ENCODE peak calls at places on chromosomes 7 and 10, in six cellular contexts. M, T, C, I, J and F are unnamed samples.

GRCh38 chr10:4353964-4354363 is 472.0 kb upstream of the AKR1E2 start:
- DNase-seq in I (peak; percentile 85), C (no peak), M (no peak), J (no peak), T (peak; percentile 94), F (no peak)

GRCh38 chr10:329361-330099 is 194.3 kb downstream of the ZMYND11 start:
- DNase-seq in J (no peak), T (peak; percentile 93), C (peak; percentile 64), M (no peak), I (peak; percentile 90), F (peak; percentile 91)

GRCh38 chr7:158541330-158542010 is 46.2 kb downstream of the PTPRN2 start:
- DNase-seq in T (no peak), C (no peak), M (no peak), J (no peak), I (no peak), F (peak; percentile 87)

GRCh38 chr10:64261092-64261491 is 739.9 kb downstream of the REEP3 start:
- DNase-seq in C (no peak), J (no peak), T (no peak), M (no peak), I (no peak), F (no peak)

GRCh38 chr7:1973321-1974251 is 259.2 kb downstream of the MAD1L1 start:
- DNase-seq in J (no peak), M (no peak), C (no peak), T (no peak), I (no peak), F (no peak)

GRCh38 chr7:107622429-107622828 is 38.2 kb upstream of the SLC26A4 start:
- DNase-seq in C (no peak), J (no peak), I (peak; percentile 81), T (peak; percentile 8), M (no peak), F (no peak)

GRCh38 chr7:45590679-45591057 is 16.5 kb downstream of the ADCY1 start:
- DNase-seq in I (no peak), J (no peak), M (no peak), T (no peak), C (no peak), F (no peak)

GRCh38 chr7:35728412-35729060 is 33.6 kb upstream of the HERPUD2 start:
- DNase-seq in J (no peak), C (no peak), M (no peak), T (no peak), I (no peak), F (no peak)